ENCODE peak calls at places on chromosomes 6 and 20, in seven cellular contexts. U, Y, M, T, C, V and J are unnamed samples.
A peak's percentile ranks its signal among the peaks of the same experiment; 100 is the strongest.

GRCh38 chr6:16807956-16808355 is 46.7 kb upstream of the ATXN1 start:
- DNase-seq in U (no peak), Y (no peak), M (no peak), T (no peak), C (no peak), V (no peak), J (no peak)

GRCh38 chr6:93927731-93928130 is 508.4 kb upstream of the EPHA7 start:
- DNase-seq in U (no peak), Y (no peak), M (no peak), T (peak; percentile 29), C (no peak), V (no peak), J (no peak)

GRCh38 chr6:31386977-31387376 is 16.4 kb upstream of the MICA start:
- DNase-seq in U (no peak), Y (no peak), M (no peak), T (no peak), C (no peak), V (no peak), J (no peak)

GRCh38 chr6:13195826-13196225 is 132.5 kb downstream of the TBC1D7 start:
- DNase-seq in U (no peak), Y (no peak), M (no peak), T (no peak), C (no peak), V (no peak), J (no peak)

GRCh38 chr6:25485820-25486559 is 166.0 kb upstream of the SCGN start:
- DNase-seq in U (no peak), Y (peak; percentile 40), M (peak; percentile 39), T (no peak), C (no peak), V (no peak), J (no peak)

GRCh38 chr6:74807701-74808100 is 398.2 kb downstream of the COL12A1 start:
- DNase-seq in U (no peak), Y (no peak), M (no peak), T (no peak), C (no peak), V (no peak), J (no peak)

GRCh38 chr6:40852667-40853383 is 186.2 kb downstream of the UNC5CL start:
- DNase-seq in U (peak; percentile 12), Y (no peak), M (no peak), T (no peak), C (no peak), V (no peak), J (no peak)

GRCh38 chr20:24736131-24736843 is 212.8 kb upstream of the CST7 start:
- DNase-seq in U (no peak), Y (no peak), M (no peak), T (no peak), C (peak; percentile 55), V (no peak), J (no peak)

GRCh38 chr6:144194293-144194828 is 44.0 kb downstream of the STX11 start:
- DNase-seq in U (no peak), Y (no peak), M (no peak), T (no peak), C (no peak), V (peak; percentile 6), J (no peak)

GRCh38 chr6:144190593-144190992 is 40.3 kb downstream of the STX11 start:
- DNase-seq in U (no peak), Y (peak; percentile 95), M (no peak), T (no peak), C (no peak), V (no peak), J (no peak)

GRCh38 chr6:144197919-144198318 is 47.6 kb downstream of the STX11 start:
- DNase-seq in U (no peak), Y (no peak), M (no peak), T (no peak), C (no peak), V (no peak), J (no peak)

GRCh38 chr6:144190051-144190450 is 39.7 kb downstream of the STX11 start:
- DNase-seq in U (no peak), Y (no peak), M (no peak), T (no peak), C (no peak), V (no peak), J (no peak)

GRCh38 chr6:144195671-144196070 is 45.4 kb downstream of the STX11 start:
- DNase-seq in U (no peak), Y (no peak), M (no peak), T (no peak), C (no peak), V (no peak), J (no peak)
- TF ChIP-seq POLR2AphosphoS5 in U (no peak), Y (no peak), M (no peak), T (no peak), C (no peak), V (no peak), J (no peak)

DNA sequence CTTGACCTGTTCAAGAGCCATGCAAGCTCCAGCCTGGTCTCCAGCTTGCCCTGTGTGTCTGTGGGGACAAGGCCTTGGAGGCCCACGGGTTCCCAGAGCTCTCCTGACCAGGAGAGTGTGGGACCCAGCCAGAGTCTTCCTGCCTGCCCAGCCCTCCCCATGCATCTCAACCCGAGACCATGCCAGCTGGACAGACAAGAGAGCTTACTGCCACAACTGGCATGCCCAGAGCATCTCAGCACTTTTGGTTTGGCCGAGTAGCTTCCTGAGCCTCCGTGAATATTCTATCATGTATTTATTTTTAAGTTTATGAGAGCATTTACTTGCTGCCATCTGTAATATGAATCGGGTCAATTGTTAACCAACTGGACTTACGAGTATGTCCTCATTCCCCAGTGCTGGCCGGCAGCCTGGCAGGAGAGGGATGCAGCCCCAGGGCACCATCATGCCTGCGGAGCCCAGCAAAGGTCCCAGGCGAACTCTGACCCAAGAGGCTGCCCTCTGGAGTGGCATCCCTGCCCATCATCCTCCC is 14.9 kb downstream of the IP6K3 start:
- DNase-seq in U (no peak), Y (no peak), M (no peak), T (no peak), C (no peak), V (no peak), J (no peak)
- H3K27ac ChIP-seq in U (no peak overlapping the region), Y (no peak overlapping the region), M (no peak overlapping the region), T (no peak overlapping the region), C (no peak overlapping the region), V (peak overlapping the region; percentile 25), J (no peak overlapping the region)

DNA sequence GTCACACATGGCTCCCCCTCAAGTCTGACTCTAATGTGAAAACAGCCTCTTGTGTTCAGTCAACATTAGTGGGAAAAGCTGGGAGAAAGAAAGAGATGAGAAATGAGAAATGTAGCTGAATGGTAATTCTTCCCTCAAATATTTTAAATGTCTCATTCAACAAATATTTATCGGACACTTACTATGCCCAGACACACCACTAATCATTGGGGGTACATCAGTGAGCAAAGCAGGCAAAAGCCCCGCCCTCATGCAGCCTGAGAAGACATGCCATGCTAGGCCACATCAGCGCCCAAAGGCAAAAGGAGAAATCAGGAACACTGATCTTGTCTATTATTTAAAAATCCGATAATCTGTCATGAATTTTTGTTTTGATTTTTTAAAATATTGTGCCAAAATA is 89.9 kb upstream of the ASF1A start:
- DNase-seq in U (no peak), Y (no peak), M (no peak), T (no peak), C (no peak), V (no peak), J (no peak)
- H3K36me3 ChIP-seq in U (no peaks in the 10 kb centered on the region), Y (no peaks in the 10 kb centered on the region), M (no peaks in the 10 kb centered on the region), T (no peaks in the 10 kb centered on the region), C (no peaks in the 10 kb centered on the region), V (no peaks in the 10 kb centered on the region), J (no peaks in the 10 kb centered on the region)

GRCh38 chr6:138142806-138143205 is 18.9 kb upstream of the ARFGEF3 start:
- DNase-seq in U (no peak), Y (no peak), M (no peak), T (no peak), C (no peak), V (no peak), J (no peak)
- TF ChIP-seq POLR2AphosphoS5 in U (no peak), Y (no peak), M (no peak), T (no peak), C (no peak), V (no peak), J (no peak)

GRCh38 chr20:44633187-44633851 is 18.2 kb downstream of the ADA start:
- DNase-seq in U (no peak), Y (no peak), M (no peak), T (no peak), C (no peak), V (no peak), J (no peak)

GRCh38 chr20:44632103-44632752 is 19.3 kb downstream of the ADA start:
- DNase-seq in U (no peak), Y (no peak), M (no peak), T (no peak), C (no peak), V (no peak), J (no peak)

GRCh38 chr20:44635877-44636276 is 15.6 kb downstream of the ADA start:
- DNase-seq in U (no peak), Y (no peak), M (no peak), T (no peak), C (no peak), V (no peak), J (no peak)

GRCh38 chr20:44637042-44637441 is 14.5 kb downstream of the ADA start:
- DNase-seq in U (no peak), Y (no peak), M (no peak), T (no peak), C (no peak), V (no peak), J (no peak)

GRCh38 chr20:44633872-44634600 is 17.5 kb downstream of the ADA start:
- DNase-seq in U (no peak), Y (no peak), M (no peak), T (no peak), C (no peak), V (no peak), J (no peak)
- H3K27ac ChIP-seq in U (no peak overlapping the region), Y (no peak overlapping the region), M (no peak overlapping the region), T (peak overlapping the region; percentile 30), C (peak overlapping the region; percentile 67), V (no peak overlapping the region), J (no peak overlapping the region)